ENCODE peak calls at places on chromosomes 7 and 10, in seven cellular contexts. One of them, this sample, is unnamed.

GRCh38 chr10:47261556-47261955 is 38.4 kb upstream of the GDF10 start:
- DNase-seq in fibroblast of lung: no peak
- DNase-seq in stimulated activated CD8-positive, alpha-beta memory T cell treated with anti-CD3 and anti-CD28 coated beads, Interleukin-15, amount 100 ng/mL, for 1 hour: no peak
- DNase-seq in midbrain: no peak
- DNase-seq in stimulated activated CD4-positive, alpha-beta T cell treated with anti-CD3 and anti-CD28 coated beads, Interleukin-4, amount 100 ng/mL, for 48 hours: no peak
- DNase-seq in RCC 7860: no peak
- DNase-seq in fibroblast of pulmonary artery: no peak
- DNase-seq in this sample: no peak

GRCh38 chr7:158973941-158974785 is 117.8 kb downstream of the DYNC2I1 start:
- DNase-seq in fibroblast of lung: no peak
- DNase-seq in stimulated activated CD8-positive, alpha-beta memory T cell treated with anti-CD3 and anti-CD28 coated beads, Interleukin-15, amount 100 ng/mL, for 1 hour: no peak
- DNase-seq in midbrain: no peak
- DNase-seq in stimulated activated CD4-positive, alpha-beta T cell treated with anti-CD3 and anti-CD28 coated beads, Interleukin-4, amount 100 ng/mL, for 48 hours: no peak
- DNase-seq in RCC 7860: no peak
- DNase-seq in fibroblast of pulmonary artery: no peak
- DNase-seq in this sample: no peak

GRCh38 chr7:127557803-127558202 is 27.6 kb downstream of the GCC1 start:
- DNase-seq in fibroblast of lung: no peak
- DNase-seq in stimulated activated CD8-positive, alpha-beta memory T cell treated with anti-CD3 and anti-CD28 coated beads, Interleukin-15, amount 100 ng/mL, for 1 hour: no peak
- DNase-seq in midbrain: no peak
- DNase-seq in stimulated activated CD4-positive, alpha-beta T cell treated with anti-CD3 and anti-CD28 coated beads, Interleukin-4, amount 100 ng/mL, for 48 hours: no peak
- DNase-seq in RCC 7860: no peak
- DNase-seq in fibroblast of pulmonary artery: no peak
- DNase-seq in this sample: no peak

GRCh38 chr7:28405662-28406061 is 6.7 kb upstream of the CREB5 start:
- DNase-seq in fibroblast of lung: peak
- DNase-seq in stimulated activated CD8-positive, alpha-beta memory T cell treated with anti-CD3 and anti-CD28 coated beads, Interleukin-15, amount 100 ng/mL, for 1 hour: no peak
- DNase-seq in midbrain: no peak
- DNase-seq in stimulated activated CD4-positive, alpha-beta T cell treated with anti-CD3 and anti-CD28 coated beads, Interleukin-4, amount 100 ng/mL, for 48 hours: no peak
- DNase-seq in RCC 7860: peak
- DNase-seq in fibroblast of pulmonary artery: peak
- DNase-seq in this sample: no peak

GRCh38 chr7:81499262-81500116 is 270.4 kb downstream of the HGF start:
- DNase-seq in fibroblast of lung: peak
- DNase-seq in stimulated activated CD8-positive, alpha-beta memory T cell treated with anti-CD3 and anti-CD28 coated beads, Interleukin-15, amount 100 ng/mL, for 1 hour: no peak
- DNase-seq in midbrain: peak
- DNase-seq in stimulated activated CD4-positive, alpha-beta T cell treated with anti-CD3 and anti-CD28 coated beads, Interleukin-4, amount 100 ng/mL, for 48 hours: no peak
- DNase-seq in RCC 7860: peak
- DNase-seq in fibroblast of pulmonary artery: peak
- DNase-seq in this sample: no peak

GRCh38 chr10:33136781-33137180 is 178.8 kb upstream of the ITGB1 start:
- DNase-seq in fibroblast of lung: peak
- DNase-seq in stimulated activated CD8-positive, alpha-beta memory T cell treated with anti-CD3 and anti-CD28 coated beads, Interleukin-15, amount 100 ng/mL, for 1 hour: no peak
- DNase-seq in midbrain: no peak
- DNase-seq in stimulated activated CD4-positive, alpha-beta T cell treated with anti-CD3 and anti-CD28 coated beads, Interleukin-4, amount 100 ng/mL, for 48 hours: no peak
- DNase-seq in RCC 7860: peak
- DNase-seq in fibroblast of pulmonary artery: no peak
- DNase-seq in this sample: no peak

GRCh38 chr10:26738354-26738753 is 40.9 kb downstream of the PDSS1 start:
- DNase-seq in fibroblast of lung: no peak
- DNase-seq in stimulated activated CD8-positive, alpha-beta memory T cell treated with anti-CD3 and anti-CD28 coated beads, Interleukin-15, amount 100 ng/mL, for 1 hour: no peak
- DNase-seq in midbrain: no peak
- DNase-seq in stimulated activated CD4-positive, alpha-beta T cell treated with anti-CD3 and anti-CD28 coated beads, Interleukin-4, amount 100 ng/mL, for 48 hours: no peak
- DNase-seq in RCC 7860: no peak
- DNase-seq in fibroblast of pulmonary artery: no peak
- DNase-seq in this sample: no peak

GRCh38 chr10:117662126-117662525 is 119.6 kb downstream of the EMX2 start:
- DNase-seq in fibroblast of lung: no peak
- DNase-seq in stimulated activated CD8-positive, alpha-beta memory T cell treated with anti-CD3 and anti-CD28 coated beads, Interleukin-15, amount 100 ng/mL, for 1 hour: no peak
- DNase-seq in midbrain: no peak
- DNase-seq in stimulated activated CD4-positive, alpha-beta T cell treated with anti-CD3 and anti-CD28 coated beads, Interleukin-4, amount 100 ng/mL, for 48 hours: no peak
- DNase-seq in RCC 7860: no peak
- DNase-seq in fibroblast of pulmonary artery: no peak
- DNase-seq in this sample: no peak

GRCh38 chr7:109579876-109580275 is 1010.2 kb downstream of the DNAJB9 start:
- DNase-seq in fibroblast of lung: no peak
- DNase-seq in stimulated activated CD8-positive, alpha-beta memory T cell treated with anti-CD3 and anti-CD28 coated beads, Interleukin-15, amount 100 ng/mL, for 1 hour: no peak
- DNase-seq in midbrain: no peak
- DNase-seq in stimulated activated CD4-positive, alpha-beta T cell treated with anti-CD3 and anti-CD28 coated beads, Interleukin-4, amount 100 ng/mL, for 48 hours: no peak
- DNase-seq in RCC 7860: no peak
- DNase-seq in fibroblast of pulmonary artery: no peak
- DNase-seq in this sample: no peak

GRCh38 chr7:24725554-24726260 is 31.6 kb downstream of the GSDME start:
- DNase-seq in fibroblast of lung: no peak
- DNase-seq in stimulated activated CD8-positive, alpha-beta memory T cell treated with anti-CD3 and anti-CD28 coated beads, Interleukin-15, amount 100 ng/mL, for 1 hour: no peak
- DNase-seq in midbrain: no peak
- DNase-seq in stimulated activated CD4-positive, alpha-beta T cell treated with anti-CD3 and anti-CD28 coated beads, Interleukin-4, amount 100 ng/mL, for 48 hours: no peak
- DNase-seq in RCC 7860: no peak
- DNase-seq in fibroblast of pulmonary artery: no peak
- DNase-seq in this sample: no peak

GRCh38 chr10:28922127-28922526 is 244.8 kb downstream of the BAMBI start:
- DNase-seq in fibroblast of lung: peak
- DNase-seq in stimulated activated CD8-positive, alpha-beta memory T cell treated with anti-CD3 and anti-CD28 coated beads, Interleukin-15, amount 100 ng/mL, for 1 hour: no peak
- DNase-seq in midbrain: no peak
- DNase-seq in stimulated activated CD4-positive, alpha-beta T cell treated with anti-CD3 and anti-CD28 coated beads, Interleukin-4, amount 100 ng/mL, for 48 hours: no peak
- DNase-seq in RCC 7860: peak
- DNase-seq in fibroblast of pulmonary artery: no peak
- DNase-seq in this sample: no peak

GRCh38 chr7:100965723-100966541 is 3.4 kb upstream of the MUC12 start:
- DNase-seq in fibroblast of lung: peak
- DNase-seq in stimulated activated CD8-positive, alpha-beta memory T cell treated with anti-CD3 and anti-CD28 coated beads, Interleukin-15, amount 100 ng/mL, for 1 hour: peak
- DNase-seq in midbrain: no peak
- DNase-seq in stimulated activated CD4-positive, alpha-beta T cell treated with anti-CD3 and anti-CD28 coated beads, Interleukin-4, amount 100 ng/mL, for 48 hours: peak
- DNase-seq in RCC 7860: peak
- DNase-seq in fibroblast of pulmonary artery: peak
- DNase-seq in this sample: peak

GRCh38 chr7:96361116-96361857 is 39.4 kb upstream of the SLC25A13 start:
- DNase-seq in fibroblast of lung: no peak
- DNase-seq in stimulated activated CD8-positive, alpha-beta memory T cell treated with anti-CD3 and anti-CD28 coated beads, Interleukin-15, amount 100 ng/mL, for 1 hour: no peak
- DNase-seq in midbrain: no peak
- DNase-seq in stimulated activated CD4-positive, alpha-beta T cell treated with anti-CD3 and anti-CD28 coated beads, Interleukin-4, amount 100 ng/mL, for 48 hours: no peak
- DNase-seq in RCC 7860: no peak
- DNase-seq in fibroblast of pulmonary artery: no peak
- DNase-seq in this sample: no peak

GRCh38 chr10:91604936-91605534 is 27.8 kb downstream of the PPP1R3C start:
- DNase-seq in fibroblast of lung: peak
- DNase-seq in stimulated activated CD8-positive, alpha-beta memory T cell treated with anti-CD3 and anti-CD28 coated beads, Interleukin-15, amount 100 ng/mL, for 1 hour: no peak
- DNase-seq in midbrain: no peak
- DNase-seq in stimulated activated CD4-positive, alpha-beta T cell treated with anti-CD3 and anti-CD28 coated beads, Interleukin-4, amount 100 ng/mL, for 48 hours: no peak
- DNase-seq in RCC 7860: peak
- DNase-seq in fibroblast of pulmonary artery: peak
- DNase-seq in this sample: no peak